ENCODE peak calls at places on chromosomes 6 and 20, in six cellular contexts. R is ovary, K is SJSA1, C is iPS DF 6.9, A is right lobe of liver, D is pancreas. J is an unnamed sample.

GRCh38 chr6:44271406-44271723 is 1.1 kb downstream of the TMEM151B start:
- DNase-seq in R (no peak), K (no peak), C (no peak), A (no peak), D (no peak), J (no peak)

GRCh38 chr6:149054559-149055194 is 262.8 kb upstream of the TAB2 start:
- DNase-seq in R (no peak), K (no peak), C (no peak), A (no peak), D (no peak), J (no peak)

GRCh38 chr20:3706774-3707507 is 5.5 kb downstream of the SIGLEC1 start:
- DNase-seq in R (no peak), K (no peak), C (no peak), A (no peak), D (no peak), J (no peak)

GRCh38 chr6:15132854-15133670 is 112.8 kb upstream of the JARID2 start:
- DNase-seq in R (no peak), K (peak; percentile 47), C (no peak), A (no peak), D (no peak), J (no peak)

GRCh38 chr20:54070187-54070987 is at the start of gene BCAS1:
- DNase-seq in R (no peak), K (no peak), C (no peak), A (no peak), D (peak; percentile 66), J (no peak)

GRCh38 chr6:31634131-31634530 is 13.6 kb downstream of the PRRC2A start:
- DNase-seq in R (no peak), K (no peak), C (no peak), A (no peak), D (no peak), J (no peak)

GRCh38 chr20:25549172-25549865 is 36.0 kb downstream of the NINL start:
- DNase-seq in R (no peak), K (no peak), C (no peak), A (no peak), D (no peak), J (no peak)

GRCh38 chr20:45407067-45407745 is 883 bp upstream of the DBNDD2 start:
- DNase-seq in R (peak; percentile 40), K (no peak), C (peak; percentile 7), A (no peak), D (peak; percentile 78), J (peak; percentile 85)

GRCh38 chr6:64046746-64047208 is 411.2 kb downstream of the PHF3 start:
- DNase-seq in R (no peak), K (no peak), C (no peak), A (no peak), D (no peak), J (no peak)

GRCh38 chr20:47927385-47927851 is 142.1 kb upstream of the SULF2 start:
- DNase-seq in R (no peak), K (peak; percentile 52), C (no peak), A (no peak), D (no peak), J (no peak)

GRCh38 chr6:15423286-15423957 is 177.6 kb downstream of the JARID2 start:
- DNase-seq in R (no peak), K (no peak), C (no peak), A (no peak), D (no peak), J (no peak)

GRCh38 chr20:31870703-31871601 is 518 bp downstream of the TTLL9 start:
- DNase-seq in R (no peak), K (no peak), C (no peak), A (no peak), D (no peak), J (no peak)

GRCh38 chr20:1269850-1270249 is 3.8 kb downstream of the SNPH start:
- DNase-seq in R (no peak), K (no peak), C (no peak), A (no peak), D (no peak), J (no peak)

GRCh38 chr6:74631558-74631957 is 574.3 kb downstream of the COL12A1 start:
- DNase-seq in R (no peak), K (no peak), C (no peak), A (no peak), D (no peak), J (no peak)

GRCh38 chr20:50374541-50375078 is 135.6 kb upstream of the PTPN1 start:
- DNase-seq in R (no peak), K (no peak), C (no peak), A (no peak), D (no peak), J (no peak)

GRCh38 chr20:34268851-34269668 is 27.8 kb downstream of the ASIP start:
- DNase-seq in R (peak; percentile 63), K (peak; percentile 26), C (no peak), A (no peak), D (peak; percentile 66), J (peak; percentile 45)

GRCh38 chr6:71852951-71853350 is 33.4 kb upstream of the RIMS1 start:
- DNase-seq in R (no peak), K (no peak), C (no peak), A (no peak), D (no peak), J (no peak)

DNA sequence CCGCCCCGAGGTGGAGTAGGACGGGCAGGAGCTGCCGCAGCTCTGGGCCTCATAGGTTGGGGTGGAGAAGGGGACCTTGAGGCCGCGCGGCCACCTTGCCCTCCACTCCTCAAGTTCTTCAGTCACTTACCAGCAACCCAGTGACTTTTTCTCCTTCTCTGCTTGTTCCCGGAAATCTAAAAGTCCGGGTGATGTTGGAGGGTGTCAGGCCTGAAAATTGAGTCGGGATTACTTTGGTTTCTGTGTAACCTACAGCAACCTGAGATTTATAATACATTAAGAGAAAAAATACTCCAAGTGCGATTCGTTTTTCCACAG is 338 bp downstream of the RWDD1 start:
- DNase-seq in R (no peak), K (no peak), C (no peak), A (no peak), D (no peak), J (no peak)
- H3K4me3 ChIP-seq in R (peak overlapping the region; percentile 62), K (peak overlapping the region; percentile 75), C (peak overlapping the region; percentile 85), A (peak overlapping the region; percentile 90), D (peak overlapping the region; percentile 86), J (peak overlapping the region; percentile 76)

GRCh38 chr6:52385074-52385473 is 23.1 kb downstream of the PAQR8 start:
- DNase-seq in R (no peak), K (no peak), C (no peak), A (no peak), D (no peak), J (no peak)
- H3K4me1 ChIP-seq in R (no peaks in the 10 kb centered on the region), K (peaks cover 8% of the 10 kb centered on the region), C (no peaks in the 10 kb centered on the region), A (no peaks in the 10 kb centered on the region), D (peaks cover 9% of the 10 kb centered on the region), J (peaks cover 6% of the 10 kb centered on the region)

GRCh38 chr6:135224037-135224647 is 43.0 kb downstream of the MYB start:
- DNase-seq in R (no peak), K (no peak), C (no peak), A (no peak), D (no peak), J (no peak)
- H3K4me3 ChIP-seq in R (no peak overlapping the region), K (no peak overlapping the region), C (no peak overlapping the region), A (peak overlapping the region; percentile 19), D (no peak overlapping the region), J (no peak overlapping the region)

DNA sequence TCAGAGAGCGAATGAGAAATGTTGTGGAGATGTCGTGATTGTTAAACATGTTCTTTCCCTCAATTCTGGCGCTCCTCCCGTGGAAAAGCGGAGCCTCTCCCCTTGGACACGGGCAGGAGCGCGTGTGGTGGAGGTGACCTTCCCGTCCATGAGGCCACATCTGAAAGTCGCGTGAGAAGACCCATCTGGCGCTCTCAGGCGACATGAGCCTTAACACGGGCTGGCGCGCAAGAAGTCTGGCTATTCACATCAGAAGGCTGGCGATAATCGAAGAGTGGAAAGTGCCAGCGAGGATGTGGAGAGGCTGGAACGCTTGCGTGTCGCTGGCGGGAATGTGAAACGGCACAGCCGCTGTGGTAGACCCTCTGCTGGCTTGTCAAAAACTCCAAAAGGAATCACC is 341.3 kb downstream of the ZFAND3 start:
- DNase-seq in R (no peak), K (no peak), C (no peak), A (no peak), D (no peak), J (no peak)
- H3K4me1 ChIP-seq in R (no peaks in the 10 kb centered on the region), K (no peaks in the 10 kb centered on the region), C (no peaks in the 10 kb centered on the region), A (no peaks in the 10 kb centered on the region), D (no peaks in the 10 kb centered on the region), J (no peaks in the 10 kb centered on the region)

DNA sequence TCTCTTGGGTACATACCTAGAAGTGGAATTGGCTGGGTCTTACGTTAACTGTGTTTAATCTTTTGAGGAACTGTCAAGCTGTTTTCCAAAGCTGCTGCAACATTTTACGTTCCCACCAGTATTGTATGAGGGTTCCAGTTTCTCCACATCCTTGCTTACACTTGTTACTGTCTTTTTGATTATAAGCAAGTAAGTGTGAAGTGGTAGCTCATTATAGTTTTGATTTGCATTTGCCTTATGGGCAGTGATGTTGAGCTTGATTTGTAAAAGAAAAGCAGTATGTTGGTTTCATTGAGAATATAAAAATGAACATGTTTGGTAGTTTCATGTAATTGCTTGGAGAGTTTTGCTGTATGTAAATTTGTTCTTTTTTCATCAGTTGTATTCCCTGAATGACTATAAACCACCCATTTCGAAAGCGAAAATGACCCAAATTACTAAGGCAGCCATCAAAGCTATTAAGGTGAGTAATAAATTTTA is 40.4 kb downstream of the SCAF8 start:
- DNase-seq in R (no peak), K (no peak), C (no peak), A (no peak), D (no peak), J (no peak)
- H3K4me3 ChIP-seq in R (no peak overlapping the region), K (no peak overlapping the region), C (no peak overlapping the region), A (no peak overlapping the region), D (no peak overlapping the region), J (no peak overlapping the region)

DNA sequence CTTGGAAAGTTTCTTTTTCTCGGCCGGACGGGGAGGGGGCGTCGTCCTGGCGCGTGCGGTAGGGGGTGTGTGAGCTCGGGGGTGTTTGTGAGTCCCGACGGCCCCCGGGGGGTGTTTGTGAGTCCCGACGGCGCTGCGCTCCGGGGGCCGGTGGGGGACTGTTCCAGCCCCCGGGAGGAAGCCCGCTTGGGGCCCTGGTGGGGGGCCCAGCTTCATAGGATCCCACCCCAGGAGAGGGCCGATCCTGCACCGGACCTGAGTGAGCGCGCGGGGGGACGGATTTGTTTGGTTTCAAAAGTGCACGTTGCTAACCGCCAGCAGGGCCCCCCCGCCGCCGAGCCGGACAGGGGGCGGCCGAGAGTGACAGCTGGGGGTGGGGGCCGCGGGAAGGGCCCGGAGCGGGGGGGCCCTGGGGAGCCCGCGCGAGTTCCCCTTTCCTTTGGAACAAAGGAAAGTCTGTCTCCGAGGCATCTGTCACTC is 441 bp downstream of the TGIF2 start:
- DNase-seq in R (peak; percentile 45), K (no peak), C (no peak), A (peak; percentile 55), D (peak; percentile 73), J (peak; percentile 58)
- H3K4me1 ChIP-seq in R (peaks cover 9% of the 10 kb centered on the region), K (peaks cover 37% of the 10 kb centered on the region), C (peaks cover 2% of the 10 kb centered on the region), A (no peaks in the 10 kb centered on the region), D (peaks cover 6% of the 10 kb centered on the region), J (peaks cover 22% of the 10 kb centered on the region)

GRCh38 chr6:156410649-156411048 is 366.5 kb upstream of the ARID1B start:
- DNase-seq in R (no peak), K (no peak), C (no peak), A (no peak), D (no peak), J (no peak)
- H3K4me3 ChIP-seq in R (no peak overlapping the region), K (no peak overlapping the region), C (no peak overlapping the region), A (no peak overlapping the region), D (no peak overlapping the region), J (no peak overlapping the region)

J was measured in left lung.